ENCODE peak calls at places on chromosomes 5 and 9, in five cellular contexts. T is effector memory CD4-positive, alpha-beta T cell; O is HEK293T; I is A549; H is activated CD8-positive, alpha-beta memory T cell treated with anti-CD3 and anti-CD28 coated beads for 4 hours. X is an unnamed sample.

GRCh38 chr9:129981180-129981907 is 61.6 kb downstream of the FNBP1 start:
- DNase-seq in T (no peak), I (peak), H (no peak), O (no peak), X (no peak)

GRCh38 chr9:136944094-136944518 is 432 bp downstream of the FBXW5 start:
- DNase-seq in I (no peak), T (peak), H (no peak), O (peak), X (peak)

GRCh38 chr5:143977891-143978448 is 166.0 kb downstream of the HMHB1 start:
- DNase-seq in T (no peak), H (no peak), O (no peak), I (peak), X (no peak)

GRCh38 chr9:78234810-78235209 is 1.1 kb upstream of the CEP78 start:
- DNase-seq in T (no peak), I (no peak), H (no peak), O (no peak), X (no peak)

GRCh38 chr5:64958757-64959391 is 190.1 kb downstream of the CWC27 start:
- DNase-seq in O (no peak), T (no peak), I (peak), H (no peak), X (peak)

GRCh38 chr9:37364136-37364535 is 58.4 kb upstream of the GRHPR start:
- DNase-seq in O (no peak), T (no peak), H (no peak), I (no peak), X (no peak)

GRCh38 chr5:167511276-167511675 is 780.2 kb upstream of the WWC1 start:
- DNase-seq in I (no peak), T (no peak), H (no peak), O (no peak), X (no peak)

GRCh38 chr5:122789461-122790171 is 14.7 kb downstream of the SNX2 start:
- DNase-seq in O (no peak), T (no peak), I (no peak), H (no peak), X (no peak)

GRCh38 chr5:113059232-113059805 is 82.7 kb downstream of the DCP2 start:
- DNase-seq in H (no peak), O (peak), I (no peak), T (no peak), X (no peak)

GRCh38 chr5:84275609-84276008 is 109.1 kb downstream of the EDIL3 start:
- DNase-seq in O (no peak), T (no peak), I (no peak), H (no peak), X (no peak)

GRCh38 chr9:74513221-74513620 is 16.1 kb downstream of the RORB start:
- DNase-seq in O (no peak), H (no peak), I (no peak), T (no peak), X (no peak)

GRCh38 chr5:74945561-74946165 is 79.5 kb upstream of the FAM169A start:
- DNase-seq in O (no peak), I (no peak), H (no peak), T (no peak), X (no peak)

GRCh38 chr9:27625751-27626628 is 52.7 kb upstream of the C9orf72 start:
- DNase-seq in O (no peak), H (no peak), T (no peak), I (no peak), X (no peak)

GRCh38 chr9:23088932-23089364 is 642.3 kb downstream of the DMRTA1 start:
- DNase-seq in T (no peak), I (peak), H (no peak), O (peak), X (no peak)

GRCh38 chr9:73170185-73170957 is 18.7 kb downstream of the ANXA1 start:
- DNase-seq in I (no peak), H (no peak), O (no peak), T (no peak), X (no peak)

GRCh38 chr5:133691448-133691847 is 79.1 kb upstream of the FSTL4 start:
- DNase-seq in O (no peak), H (no peak), I (peak), T (no peak), X (no peak)

GRCh38 chr5:40233268-40233667 is 446.4 kb upstream of the PTGER4 start:
- DNase-seq in I (no peak), O (no peak), T (no peak), H (no peak), X (no peak)

GRCh38 chr5:36537729-36538128 is 68.7 kb upstream of the SLC1A3 start:
- DNase-seq in I (no peak), O (no peak), H (no peak), T (no peak), X (no peak)

GRCh38 chr5:32536246-32536645 is 49.1 kb upstream of the SUB1 start:
- DNase-seq in O (no peak), I (no peak), T (no peak), H (no peak), X (no peak)

GRCh38 chr9:35669331-35670145 is 4.2 kb upstream of the CA9 start:
- DNase-seq in I (peak), H (no peak), T (no peak), O (no peak), X (no peak)

GRCh38 chr5:149730620-149731331 is 666 bp downstream of the PPARGC1B start:
- DNase-seq in I (peak), H (peak), O (peak), T (peak), X (no peak)